ENCODE peak calls at places on chromosomes 5 and 9, in six cellular contexts. I is effector memory CD4-positive, alpha-beta T cell; E is psoas muscle; N is lower lobe of right lung; W is esophagus squamous epithelium; T is mesendoderm. B is an unnamed sample.
A peak's percentile ranks its signal among the peaks of the same experiment; 100 is the strongest.

GRCh38 chr5:111930905-111931461 is 174.0 kb upstream of the NREP start:
- DNase-seq in E (no peak), N (no peak), W (no peak), T (no peak), I (no peak), B (no peak)

GRCh38 chr5:6717247-6717646 is 4.0 kb downstream of the TENT4A start:
- DNase-seq in E (no peak), W (no peak), I (no peak), N (no peak), T (no peak), B (no peak)

GRCh38 chr5:148186248-148187003 is 16.4 kb upstream of the SPINK6 start:
- DNase-seq in N (no peak), I (no peak), E (no peak), T (no peak), W (no peak), B (no peak)

GRCh38 chr9:13351768-13352386 is 72.4 kb upstream of the MPDZ start:
- DNase-seq in W (no peak), E (no peak), N (no peak), T (peak; percentile 41), I (no peak), B (no peak)

GRCh38 chr5:69136296-69136695 is 30.7 kb upstream of the CCNB1 start:
- DNase-seq in W (no peak), T (no peak), E (no peak), N (no peak), I (no peak), B (no peak)

GRCh38 chr5:138574744-138575193 is 432 bp downstream of the HSPA9 start:
- DNase-seq in I (no peak), E (no peak), T (no peak), W (no peak), N (no peak), B (no peak)

GRCh38 chr5:60997721-60998120 is 52.7 kb downstream of the NDUFAF2 start:
- DNase-seq in W (no peak), I (no peak), T (no peak), E (no peak), N (no peak), B (no peak)

GRCh38 chr5:13740471-13740870 is 204.0 kb downstream of the DNAH5 start:
- DNase-seq in T (no peak), W (no peak), E (no peak), I (no peak), N (no peak), B (no peak)

GRCh38 chr5:36602711-36603321 is 3.6 kb upstream of the SLC1A3 start:
- DNase-seq in W (no peak), E (no peak), N (peak; percentile 53), I (no peak), T (peak; percentile 77), B (no peak)

GRCh38 chr5:129904102-129904666 is at the start of gene CHSY3:
- DNase-seq in E (peak; percentile 87), W (peak; percentile 5), T (peak; percentile 89), N (peak; percentile 89), I (no peak), B (peak; percentile 23)

GRCh38 chr9:112380102-112380581 is at the start of gene HSDL2:
- DNase-seq in T (no peak), E (peak; percentile 59), I (no peak), W (no peak), N (no peak), B (no peak)

GRCh38 chr5:163463063-163463435 is 2.6 kb downstream of the HMMR start:
- DNase-seq in W (no peak), I (no peak), T (no peak), N (no peak), E (no peak), B (no peak)

GRCh38 chr5:103450333-103451061 is 112.1 kb downstream of the NUDT12 start:
- DNase-seq in I (no peak), E (no peak), T (peak; percentile 25), W (no peak), N (no peak), B (no peak)

GRCh38 chr5:151280443-151280842 is 23.1 kb downstream of the SLC36A3 start:
- DNase-seq in W (no peak), T (no peak), I (no peak), N (no peak), E (no peak), B (no peak)

GRCh38 chr9:118305371-118305770 is 601.2 kb downstream of the TLR4 start:
- DNase-seq in E (no peak), T (no peak), I (no peak), W (no peak), N (no peak), B (no peak)

GRCh38 chr5:88658005-88658404 is 225.0 kb downstream of the MEF2C start:
- DNase-seq in W (no peak), E (no peak), N (no peak), I (no peak), T (no peak), B (no peak)

GRCh38 chr5:56545016-56545415 is 270.3 kb upstream of the MAP3K1 start:
- DNase-seq in E (no peak), W (no peak), T (no peak), I (no peak), N (peak; percentile 70), B (no peak)

GRCh38 chr5:39801306-39801705 is 376.5 kb upstream of the DAB2 start:
- DNase-seq in W (no peak), I (no peak), N (no peak), E (no peak), T (no peak), B (no peak)

GRCh38 chr5:1001406-1002270 is 7.0 kb upstream of the NKD2 start:
- DNase-seq in I (no peak), W (no peak), T (no peak), N (peak; percentile 30), E (no peak), B (no peak)

GRCh38 chr5:107874810-107875209 is 204.1 kb upstream of the EFNA5 start:
- DNase-seq in W (no peak), E (no peak), T (no peak), N (no peak), I (no peak), B (no peak)

GRCh38 chr5:135718151-135718550 is 116.3 kb upstream of the SLC25A48 start:
- DNase-seq in N (no peak), I (no peak), W (no peak), T (peak; percentile 84), E (no peak), B (no peak)

GRCh38 chr9:105651806-105652205 is 10.5 kb upstream of the TAL2 start:
- DNase-seq in W (no peak), E (no peak), N (no peak), T (peak; percentile 19), I (no peak), B (no peak)

GRCh38 chr5:172336666-172337310 is 53.2 kb upstream of the UBTD2 start:
- DNase-seq in T (no peak), N (no peak), W (no peak), I (no peak), E (no peak), B (no peak)

GRCh38 chr5:88515881-88516819 is 247.5 kb upstream of the TMEM161B start:
- DNase-seq in W (no peak), T (no peak), I (no peak), N (no peak), E (no peak), B (no peak)

GRCh38 chr5:100889165-100889564 is 13.9 kb downstream of the ST8SIA4 start:
- DNase-seq in T (no peak), I (no peak), W (no peak), N (no peak), E (no peak), B (peak; percentile 55)

GRCh38 chr5:100896054-100896453 is 7.0 kb downstream of the ST8SIA4 start:
- DNase-seq in W (no peak), I (no peak), T (no peak), E (no peak), N (no peak), B (no peak)

GRCh38 chr5:100889896-100890295 is 13.2 kb downstream of the ST8SIA4 start:
- DNase-seq in E (no peak), W (no peak), N (no peak), I (no peak), T (no peak), B (no peak)

GRCh38 chr5:100890514-100891008 is 12.5 kb downstream of the ST8SIA4 start:
- DNase-seq in T (no peak), W (no peak), E (no peak), I (no peak), N (no peak), B (no peak)
- H3K27ac ChIP-seq in T (no peak overlapping the region), W (no peak overlapping the region), E (no peak overlapping the region), I (peak overlapping the region; percentile 57), N (peak overlapping the region; percentile 71), B (peak overlapping the region; percentile 67)

GRCh38 chr5:125199373-125199772 is 452.9 kb upstream of the ZNF608 start:
- DNase-seq in W (no peak), E (no peak), N (no peak), T (no peak), I (no peak), B (no peak)

GRCh38 chr5:125202353-125202752 is 455.9 kb upstream of the ZNF608 start:
- DNase-seq in I (no peak), T (no peak), W (no peak), N (no peak), E (no peak), B (no peak)

GRCh38 chr5:125200842-125201373 is 454.5 kb upstream of the ZNF608 start:
- DNase-seq in W (no peak), N (no peak), E (no peak), I (no peak), T (no peak), B (no peak)

GRCh38 chr5:125198270-125198974 is 452.0 kb upstream of the ZNF608 start:
- DNase-seq in T (no peak), W (no peak), E (peak; percentile 55), N (peak; percentile 50), I (no peak), B (no peak)

GRCh38 chr5:125199968-125200841 is 453.8 kb upstream of the ZNF608 start:
- DNase-seq in I (no peak), T (peak; percentile 83), E (no peak), N (no peak), W (no peak), B (no peak)
- H3K4me3 ChIP-seq in I (no peak overlapping the region), T (no peak overlapping the region), E (peak overlapping the region; percentile 41), N (peak overlapping the region; percentile 39), W (peak overlapping the region; percentile 22), B (no peak overlapping the region)

GRCh38 chr9:121383715-121384114 is 13.7 kb upstream of the STOM start:
- DNase-seq in T (no peak), W (no peak), I (no peak), N (no peak), E (no peak), B (no peak)
- H3K36me3 ChIP-seq in T (no peaks in the 10 kb centered on the region), W (no peaks in the 10 kb centered on the region), I (no peaks in the 10 kb centered on the region), N (no peaks in the 10 kb centered on the region), E (no peaks in the 10 kb centered on the region), B (no peaks in the 10 kb centered on the region)

DNA sequence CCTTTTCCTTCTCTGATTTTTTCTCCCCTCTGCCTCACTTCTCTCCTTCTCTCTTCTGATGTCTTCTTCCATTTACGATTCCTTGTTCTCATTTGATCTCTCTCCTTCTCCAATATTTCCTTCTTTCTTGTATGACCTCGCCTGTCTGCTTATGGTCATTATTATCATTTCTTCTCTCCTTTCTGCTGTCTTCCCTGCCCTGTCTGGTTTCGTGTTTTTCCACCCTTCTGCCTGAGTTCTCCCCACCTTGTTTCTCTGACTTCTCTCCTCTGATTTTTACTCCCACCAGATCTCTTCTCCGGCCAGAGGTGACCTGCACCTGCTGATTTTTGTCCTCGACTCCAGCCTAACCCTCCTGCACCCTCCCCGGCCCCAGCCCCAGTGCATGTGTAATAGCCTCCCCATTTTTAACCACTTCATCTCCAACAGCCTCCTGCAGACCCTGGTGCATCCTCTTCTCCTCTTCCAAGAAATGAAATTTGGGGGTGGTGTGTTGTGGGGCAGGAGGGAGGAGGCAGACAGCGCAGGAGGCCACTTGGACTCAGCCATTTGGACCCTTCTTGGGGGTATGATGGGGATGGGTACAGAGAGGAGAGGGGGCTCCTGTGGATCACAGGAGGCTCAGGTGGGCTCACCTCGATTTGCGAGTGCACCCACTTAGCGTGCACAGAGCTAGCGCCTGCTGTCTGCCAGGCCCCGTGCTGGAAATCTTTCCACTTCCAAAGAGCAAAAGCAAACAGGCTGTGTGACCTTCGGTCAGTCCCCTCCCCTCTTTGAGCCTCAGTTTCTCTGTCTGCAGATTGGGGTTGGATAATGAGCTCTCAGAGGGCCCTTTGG is 32.5 kb downstream of the GSN start:
- DNase-seq in T (no peak), I (no peak), W (no peak), N (no peak), E (no peak), B (no peak)
- H3K27ac ChIP-seq in T (no peak overlapping the region), I (no peak overlapping the region), W (peak overlapping the region; percentile 94), N (peak overlapping the region; percentile 85), E (peak overlapping the region; percentile 78), B (no peak overlapping the region)